ENCODE peak calls at places on chromosomes 7 and 10, in six cellular contexts. L is H9, B is kidney, Z is fibroblast of lung, O is PC-3, I is mammary epithelial cell. W is an unnamed sample.

GRCh38 chr7:6545398-6546126 is 5.7 kb downstream of the GRID2IP start:
- DNase-seq in Z (no peak), B (no peak), L (no peak), O (no peak), I (no peak), W (no peak)

GRCh38 chr7:92447239-92448184 is at the start of gene GATAD1:
- DNase-seq in O (peak), B (peak), Z (peak), I (peak), L (peak), W (peak)

GRCh38 chr7:40733111-40733510 is 598.3 kb downstream of the SUGCT start:
- DNase-seq in Z (peak), B (no peak), L (no peak), I (no peak), O (no peak), W (no peak)

GRCh38 chr10:89645742-89646172 is 715 bp upstream of the PANK1 start:
- DNase-seq in Z (no peak), O (no peak), L (no peak), I (no peak), B (no peak), W (peak)

GRCh38 chr10:106711313-106711906 is 453.1 kb downstream of the SORCS1 start:
- DNase-seq in O (peak), L (peak), I (peak), B (no peak), Z (no peak), W (peak)

GRCh38 chr7:131007439-131008330 is 273.7 kb upstream of the KLF14 start:
- DNase-seq in Z (peak), O (peak), B (peak), I (peak), L (peak), W (peak)

GRCh38 chr7:42014625-42015412 is 222.2 kb downstream of the GLI3 start:
- DNase-seq in I (peak), O (peak), Z (peak), B (no peak), L (peak), W (peak)

GRCh38 chr10:32891261-32891660 is 66.8 kb downstream of the ITGB1 start:
- DNase-seq in O (no peak), L (no peak), I (no peak), Z (no peak), B (no peak), W (peak)

DNA sequence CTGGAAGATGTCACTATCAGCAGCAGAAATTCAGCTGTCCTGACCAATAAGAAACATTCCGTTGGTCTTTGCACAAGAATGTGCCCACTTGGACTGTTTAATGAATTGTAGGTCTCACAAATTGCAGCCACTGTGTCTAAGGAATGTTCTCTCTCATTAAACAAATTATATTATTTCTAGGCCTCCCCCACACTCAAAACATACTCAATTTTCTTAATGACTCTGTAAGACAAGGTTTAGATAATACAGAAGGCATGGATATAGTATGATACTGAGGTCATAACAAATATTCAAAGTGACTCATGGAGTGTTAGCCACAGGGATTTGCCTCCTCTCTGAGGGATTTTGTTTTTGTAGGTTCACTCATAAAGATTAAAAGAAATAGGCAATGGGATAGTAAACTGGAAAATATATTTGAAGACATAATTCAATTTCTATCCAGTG is 197.5 kb downstream of the PTN start:
- DNase-seq in B (no peak), Z (peak), L (no peak), I (peak), O (peak), W (no peak)
- H3K9ac ChIP-seq in B (no peak), Z (no peak), L (no peak), I (no peak), O (peak), W (no peak)

GRCh38 chr7:44286182-44286617 is 39.2 kb downstream of the CAMK2B start:
- DNase-seq in O (no peak), L (peak), B (no peak), Z (no peak), I (no peak), W (peak)
- H3K9ac ChIP-seq in O (no peak), L (no peak), B (no peak), Z (no peak), I (no peak), W (no peak)

DNA sequence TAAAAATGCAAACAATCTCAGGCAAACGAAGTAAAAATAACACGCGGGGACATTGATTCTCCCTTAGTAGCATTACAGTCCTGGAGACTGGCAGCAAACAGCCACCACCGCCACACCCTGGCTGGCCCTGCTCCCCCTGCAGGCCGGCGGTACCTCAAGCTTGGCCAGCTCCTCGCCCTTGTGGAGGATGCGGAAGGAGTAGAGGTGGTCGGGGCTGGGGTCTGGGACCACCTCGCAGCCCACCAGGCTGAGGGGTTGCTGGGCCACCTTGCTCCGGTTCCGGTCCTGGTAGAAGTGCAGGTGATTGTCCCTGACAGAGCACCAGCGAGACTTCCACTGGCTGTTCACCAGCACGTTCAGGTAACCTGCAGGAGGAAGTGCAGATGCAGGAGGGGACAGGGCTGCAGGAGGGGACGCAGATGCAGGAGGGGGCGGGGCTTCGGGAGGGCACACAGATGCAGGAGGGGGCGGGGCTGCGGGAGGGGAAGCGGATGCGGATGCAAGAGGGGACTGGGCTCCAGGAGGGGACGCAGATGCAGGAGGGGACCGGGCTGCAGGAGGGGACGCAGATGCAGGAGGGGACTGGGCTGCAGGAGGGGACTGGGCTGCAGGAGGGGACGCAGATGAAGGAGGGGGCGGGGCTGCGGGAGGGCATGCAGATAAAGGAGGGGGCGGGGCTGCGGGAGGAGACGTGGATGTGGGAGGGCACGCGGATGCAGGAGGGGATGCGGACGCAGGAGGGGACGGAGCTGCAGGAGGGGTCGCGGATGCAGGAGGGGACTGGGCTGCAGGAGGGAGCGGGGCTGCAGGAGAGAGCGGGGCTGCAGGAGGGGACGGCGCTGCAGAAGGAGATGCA is 65.7 kb downstream of the VWA2 start:
- DNase-seq in B (peak), O (peak), Z (no peak), L (peak), I (no peak), W (peak)
- H3K9ac ChIP-seq in B (no peak), O (peak), Z (peak), L (no peak), I (no peak), W (no peak)

GRCh38 chr10:475709-476457 is 213.6 kb downstream of the DIP2C start:
- DNase-seq in O (no peak), I (no peak), Z (no peak), B (peak), L (peak), W (peak)
- H3K9ac ChIP-seq in O (no peak), I (no peak), Z (no peak), B (no peak), L (no peak), W (no peak)

DNA sequence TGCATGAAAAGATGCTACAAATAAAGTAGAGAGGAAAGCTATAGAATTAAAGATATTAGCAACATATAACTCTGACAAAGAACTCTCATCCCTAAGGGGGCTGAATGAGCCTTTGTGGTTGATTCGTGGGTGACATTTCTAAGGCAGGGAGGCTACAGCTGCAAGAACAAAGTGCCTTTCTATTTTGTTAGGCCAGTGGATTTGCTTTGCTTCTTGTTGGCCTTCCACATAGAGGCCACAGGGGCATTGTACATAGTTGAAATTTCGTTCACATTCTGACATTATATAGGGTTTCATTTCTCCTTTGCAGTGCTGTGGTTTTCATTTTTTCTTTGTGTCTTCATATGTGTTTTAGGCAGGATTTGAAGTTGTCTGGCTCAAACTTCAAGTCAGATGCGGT is 819.2 kb upstream of the C7orf33 start:
- DNase-seq in B (no peak), O (no peak), Z (no peak), L (no peak), I (no peak), W (no peak)
- H3K9ac ChIP-seq in B (no peak), O (no peak), Z (no peak), L (no peak), I (no peak), W (no peak)

W was measured in endodermal cell.